ENCODE peak calls at places on chromosomes 16 and 17, in five cellular contexts. R is HEK293T, M is H1, N is GM12878, W is HepG2. P is an unnamed sample.

GRCh38 chr17:79788455-79788854 is 8.4 kb downstream of the CBX8 start:
- DNase-seq in R (no peak), M (no peak), N (no peak), W (no peak), P (no peak)

GRCh38 chr17:62186841-62187240 is 121.8 kb upstream of the MED13 start:
- DNase-seq in R (no peak), M (no peak), N (no peak), W (no peak), P (no peak)

GRCh38 chr17:50146927-50147640 is 3.4 kb downstream of the PPP1R9B start:
- DNase-seq in R (no peak), M (no peak), N (no peak), W (no peak), P (no peak)

GRCh38 chr16:13909872-13910303 is 10.1 kb upstream of the ERCC4 start:
- DNase-seq in R (no peak), M (no peak), N (no peak), W (peak; percentile 92), P (no peak)

GRCh38 chr16:57001026-57001669 is 11.8 kb downstream of the NLRC5 start:
- DNase-seq in R (no peak), M (no peak), N (no peak), W (no peak), P (no peak)

GRCh38 chr17:28763804-28764266 is 20.0 kb downstream of the TRAF4 start:
- DNase-seq in R (peak; percentile 40), M (no peak), N (no peak), W (peak; percentile 68), P (no peak)

GRCh38 chr17:27456681-27457404 is 595 bp downstream of the KSR1 start:
- DNase-seq in R (no peak), M (no peak), N (no peak), W (no peak), P (no peak)

GRCh38 chr16:63361032-63361624 is 1324.9 kb upstream of the CDH8 start:
- DNase-seq in R (peak; percentile 21), M (no peak), N (no peak), W (peak; percentile 46), P (peak; percentile 39)

GRCh38 chr17:38418693-38419507 is 9.4 kb upstream of the ARHGAP23 start:
- DNase-seq in R (peak; percentile 27), M (no peak), N (no peak), W (no peak), P (no peak)

GRCh38 chr17:78539771-78540170 is 37.4 kb downstream of the DNAH17 start:
- DNase-seq in R (no peak), M (no peak), N (no peak), W (no peak), P (no peak)

GRCh38 chr17:58352843-58353719 is 1.1 kb upstream of the SUPT4H1 start:
- DNase-seq in R (peak; percentile 56), M (no peak), N (no peak), W (no peak), P (no peak)

GRCh38 chr17:81191116-81191515 is 25.1 kb upstream of the AATK start:
- DNase-seq in R (no peak), M (no peak), N (no peak), W (no peak), P (no peak)

GRCh38 chr16:51636913-51637743 is 486.1 kb upstream of the SALL1 start:
- DNase-seq in R (no peak), M (peak; percentile 85), N (no peak), W (no peak), P (peak; percentile 91)

GRCh38 chr17:338442-339192 is 14.0 kb downstream of the RPH3AL start:
- DNase-seq in R (no peak), M (no peak), N (no peak), W (peak; percentile 81), P (no peak)

GRCh38 chr16:4933433-4933832 is 3.5 kb downstream of the PPL start:
- DNase-seq in R (no peak), M (no peak), N (no peak), W (no peak), P (no peak)

GRCh38 chr17:75191584-75191983 is 8.8 kb upstream of the SUMO2 start:
- DNase-seq in R (no peak), M (no peak), N (no peak), W (no peak), P (no peak)

GRCh38 chr17:38402897-38403296 is 25.4 kb upstream of the ARHGAP23 start:
- DNase-seq in R (no peak), M (no peak), N (no peak), W (no peak), P (no peak)

GRCh38 chr17:77428020-77428781 is 287.4 kb downstream of the SEC14L1 start:
- DNase-seq in R (no peak), M (no peak), N (no peak), W (no peak), P (no peak)

GRCh38 chr16:89357460-89357859 is 132.9 kb downstream of the ANKRD11 start:
- DNase-seq in R (no peak), M (no peak), N (no peak), W (no peak), P (no peak)

GRCh38 chr16:75296606-75297005 is 45.2 kb upstream of the BCAR1 start:
- DNase-seq in R (no peak), M (no peak), N (no peak), W (no peak), P (no peak)

GRCh38 chr17:61324540-61324868 is 75.1 kb upstream of the TBX2 start:
- DNase-seq in R (no peak), M (no peak), N (no peak), W (peak; percentile 49), P (no peak)

GRCh38 chr17:18990331-18990730 is 14.2 kb downstream of the FAM83G start:
- DNase-seq in R (no peak), M (no peak), N (no peak), W (no peak), P (no peak)

GRCh38 chr16:73956592-73957495 is 339.8 kb upstream of the PSMD7 start:
- DNase-seq in R (peak; percentile 56), M (no peak), N (peak; percentile 2), W (peak; percentile 50), P (peak; percentile 46)

GRCh38 chr17:67227488-67227887 is 17.5 kb downstream of the HELZ start:
- DNase-seq in R (no peak), M (no peak), N (no peak), W (no peak), P (no peak)

GRCh38 chr17:83125515-83126274 is 46.3 kb downstream of the METRNL start:
- DNase-seq in R (no peak), M (no peak), N (no peak), W (no peak), P (no peak)

GRCh38 chr17:491086-492014 is 138.7 kb upstream of the RPH3AL start:
- DNase-seq in R (peak; percentile 61), M (no peak), N (no peak), W (peak; percentile 51), P (no peak)

GRCh38 chr16:30526137-30526822 is at the start of gene ZNF768:
- DNase-seq in R (peak; percentile 80), M (no peak), N (no peak), W (peak; percentile 38), P (peak; percentile 38)

GRCh38 chr17:35295686-35296085 is 52.8 kb downstream of the SLFN5 start:
- DNase-seq in R (no peak), M (no peak), N (no peak), W (no peak), P (no peak)

GRCh38 chr17:65987988-65988387 is 203.9 kb downstream of the CEP112 start:
- DNase-seq in R (peak; percentile 23), M (no peak), N (peak; percentile 5), W (peak; percentile 76), P (peak; percentile 33)
- TF ChIP-seq SUZ12 in R (no peak), M (no peak), N (no peak), W (no peak), P (no peak)

GRCh38 chr16:71414038-71414437 is 27.8 kb downstream of the TLE7 start:
- DNase-seq in R (no peak), M (no peak), N (no peak), W (no peak), P (no peak)

GRCh38 chr16:71410146-71410545 is 31.7 kb downstream of the TLE7 start:
- DNase-seq in R (no peak), M (no peak), N (no peak), W (no peak), P (no peak)

GRCh38 chr16:71409038-71409775 is 32.6 kb downstream of the TLE7 start:
- DNase-seq in R (no peak), M (no peak), N (no peak), W (no peak), P (no peak)

GRCh38 chr16:71413341-71413740 is 28.5 kb downstream of the TLE7 start:
- DNase-seq in R (no peak), M (no peak), N (no peak), W (no peak), P (no peak)

DNA sequence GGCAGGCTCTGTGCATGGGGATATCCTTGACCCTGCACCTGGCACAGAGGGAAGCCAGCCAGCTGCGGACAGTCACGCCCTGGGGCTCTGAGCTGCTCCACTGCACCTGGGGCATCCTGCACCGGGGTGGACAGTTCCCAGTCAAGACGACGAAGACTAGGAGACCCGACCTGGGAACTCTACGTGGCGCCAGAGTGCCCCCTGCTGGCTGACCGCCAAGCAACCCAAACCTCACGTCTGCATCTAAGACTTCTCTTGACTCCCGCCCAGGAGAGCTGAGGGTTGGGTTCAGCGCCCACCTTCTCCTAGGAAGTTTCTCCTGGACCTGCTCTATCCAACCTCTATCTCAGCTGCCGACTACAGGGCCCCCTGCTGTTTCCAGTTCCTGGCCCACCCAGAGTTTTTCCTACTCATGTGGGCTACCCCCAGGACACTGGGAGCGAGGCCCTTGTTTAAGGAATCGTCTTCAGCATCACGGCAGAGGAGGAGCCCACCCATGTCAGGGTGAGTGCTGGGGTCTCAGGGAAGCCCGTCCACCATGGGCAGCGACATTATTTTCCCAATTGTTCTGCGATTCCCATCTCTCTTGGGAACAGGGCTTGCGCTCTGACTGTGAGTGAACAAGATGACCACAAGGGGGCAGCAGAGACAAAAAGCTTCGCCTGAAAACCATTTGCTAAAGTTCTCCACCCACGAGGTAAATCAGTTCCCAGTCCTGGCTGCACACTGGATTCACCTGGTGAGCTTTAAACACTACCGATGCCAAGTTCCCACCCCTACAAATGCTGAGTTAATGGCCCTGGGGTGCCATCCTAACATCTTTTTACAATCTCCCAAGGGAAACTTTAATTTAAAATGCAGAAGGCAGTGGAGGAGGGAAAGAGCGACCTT is 29.3 kb downstream of the TLE7 start:
- DNase-seq in R (peak; percentile 84), M (peak; percentile 80), N (no peak), W (peak; percentile 78), P (peak; percentile 75)
- TF ChIP-seq SUZ12 in R (no peak), M (no peak), N (no peak), W (no peak), P (no peak)

GRCh38 chr16:87855852-87856715 is 13.2 kb downstream of the SLC7A5 start:
- DNase-seq in R (no peak), M (no peak), N (no peak), W (peak; percentile 83), P (no peak)
- TF ChIP-seq SUZ12 in R (no peak), M (no peak), N (no peak), W (no peak), P (no peak)

GRCh38 chr17:43983515-43984411 is 20.7 kb upstream of the NAGS start:
- DNase-seq in R (peak; percentile 47), M (no peak), N (no peak), W (peak; percentile 67), P (no peak)

GRCh38 chr17:43984521-43984920 is 19.9 kb upstream of the NAGS start:
- DNase-seq in R (no peak), M (no peak), N (no peak), W (no peak), P (no peak)

GRCh38 chr17:43983196-43983514 is 21.3 kb upstream of the NAGS start:
- DNase-seq in R (no peak), M (no peak), N (no peak), W (no peak), P (no peak)

GRCh38 chr17:43979671-43980070 is 24.8 kb upstream of the NAGS start:
- DNase-seq in R (no peak), M (no peak), N (no peak), W (no peak), P (no peak)

GRCh38 chr17:43982171-43982570 is 22.3 kb upstream of the NAGS start:
- DNase-seq in R (no peak), M (no peak), N (no peak), W (no peak), P (no peak)
- TF ChIP-seq SUZ12 in R (no peak), M (no peak), N (no peak), W (no peak), P (no peak)

P was measured in NT2/D1.